ENCODE peak calls at places on chromosomes 3 and 15, in eight cellular contexts. One of them, this sample, is unnamed.

GRCh38 chr3:47347217-47347801 is 33.5 kb upstream of the PTPN23 start:
- ATAC-seq in heart right ventricle: no peak
- ATAC-seq in left cardiac atrium: peak; percentile 23
- ATAC-seq in CD8-positive, alpha-beta T cell: no peak
- ATAC-seq in Right ventricle myocardium inferior: peak; percentile 62
- ATAC-seq in aorta: no peak
- ATAC-seq in Panc1: no peak
- ATAC-seq in stimulated activated naive CD8-positive, alpha-beta T cell treated with anti-CD3 and anti-CD28 coated beads, Interleukin-15, amount 100 ng/mL, for 72 hours: no peak
- ATAC-seq in this sample: no peak

GRCh38 chr3:67037615-67038014 is 39.5 kb downstream of the KBTBD8 start:
- ATAC-seq in heart right ventricle: no peak
- ATAC-seq in left cardiac atrium: peak; percentile 57
- ATAC-seq in CD8-positive, alpha-beta T cell: no peak
- ATAC-seq in Right ventricle myocardium inferior: peak; percentile 54
- ATAC-seq in aorta: no peak
- ATAC-seq in Panc1: no peak
- ATAC-seq in stimulated activated naive CD8-positive, alpha-beta T cell treated with anti-CD3 and anti-CD28 coated beads, Interleukin-15, amount 100 ng/mL, for 72 hours: no peak
- ATAC-seq in this sample: no peak

GRCh38 chr3:122314467-122314866 is 10.6 kb upstream of the CSTA start:
- ATAC-seq in heart right ventricle: no peak
- ATAC-seq in left cardiac atrium: no peak
- ATAC-seq in CD8-positive, alpha-beta T cell: no peak
- ATAC-seq in Right ventricle myocardium inferior: no peak
- ATAC-seq in aorta: no peak
- ATAC-seq in Panc1: no peak
- ATAC-seq in stimulated activated naive CD8-positive, alpha-beta T cell treated with anti-CD3 and anti-CD28 coated beads, Interleukin-15, amount 100 ng/mL, for 72 hours: no peak
- ATAC-seq in this sample: no peak

GRCh38 chr15:60928210-60928609 is 300.9 kb downstream of the RORA start:
- ATAC-seq in heart right ventricle: no peak
- ATAC-seq in left cardiac atrium: no peak
- ATAC-seq in CD8-positive, alpha-beta T cell: no peak
- ATAC-seq in Right ventricle myocardium inferior: peak; percentile 19
- ATAC-seq in aorta: no peak
- ATAC-seq in Panc1: no peak
- ATAC-seq in stimulated activated naive CD8-positive, alpha-beta T cell treated with anti-CD3 and anti-CD28 coated beads, Interleukin-15, amount 100 ng/mL, for 72 hours: no peak
- ATAC-seq in this sample: no peak

GRCh38 chr3:30455840-30456239 is 150.6 kb upstream of the TGFBR2 start:
- ATAC-seq in heart right ventricle: peak; percentile 47
- ATAC-seq in left cardiac atrium: peak; percentile 72
- ATAC-seq in CD8-positive, alpha-beta T cell: no peak
- ATAC-seq in Right ventricle myocardium inferior: peak; percentile 55
- ATAC-seq in aorta: peak; percentile 88
- ATAC-seq in Panc1: no peak
- ATAC-seq in stimulated activated naive CD8-positive, alpha-beta T cell treated with anti-CD3 and anti-CD28 coated beads, Interleukin-15, amount 100 ng/mL, for 72 hours: no peak
- ATAC-seq in this sample: no peak

GRCh38 chr3:50572801-50573371 is 3.6 kb downstream of the HEMK1 start:
- ATAC-seq in heart right ventricle: no peak
- ATAC-seq in left cardiac atrium: no peak
- ATAC-seq in CD8-positive, alpha-beta T cell: no peak
- ATAC-seq in Right ventricle myocardium inferior: no peak
- ATAC-seq in aorta: no peak
- ATAC-seq in Panc1: no peak
- ATAC-seq in stimulated activated naive CD8-positive, alpha-beta T cell treated with anti-CD3 and anti-CD28 coated beads, Interleukin-15, amount 100 ng/mL, for 72 hours: peak; percentile 13
- ATAC-seq in this sample: peak; percentile 31

GRCh38 chr3:155282416-155283091 is 10.9 kb downstream of the STRIT1 start:
- ATAC-seq in heart right ventricle: no peak
- ATAC-seq in left cardiac atrium: no peak
- ATAC-seq in CD8-positive, alpha-beta T cell: no peak
- ATAC-seq in Right ventricle myocardium inferior: no peak
- ATAC-seq in aorta: no peak
- ATAC-seq in Panc1: no peak
- ATAC-seq in stimulated activated naive CD8-positive, alpha-beta T cell treated with anti-CD3 and anti-CD28 coated beads, Interleukin-15, amount 100 ng/mL, for 72 hours: no peak
- ATAC-seq in this sample: no peak

GRCh38 chr3:106342386-106342785 is 473.6 kb upstream of the CBLB start:
- ATAC-seq in heart right ventricle: no peak
- ATAC-seq in left cardiac atrium: no peak
- ATAC-seq in CD8-positive, alpha-beta T cell: no peak
- ATAC-seq in Right ventricle myocardium inferior: no peak
- ATAC-seq in aorta: no peak
- ATAC-seq in Panc1: no peak
- ATAC-seq in stimulated activated naive CD8-positive, alpha-beta T cell treated with anti-CD3 and anti-CD28 coated beads, Interleukin-15, amount 100 ng/mL, for 72 hours: no peak
- ATAC-seq in this sample: no peak

GRCh38 chr3:128585974-128586373 is 64.6 kb downstream of the RPN1 start:
- ATAC-seq in heart right ventricle: no peak
- ATAC-seq in left cardiac atrium: no peak
- ATAC-seq in CD8-positive, alpha-beta T cell: no peak
- ATAC-seq in Right ventricle myocardium inferior: no peak
- ATAC-seq in aorta: no peak
- ATAC-seq in Panc1: no peak
- ATAC-seq in stimulated activated naive CD8-positive, alpha-beta T cell treated with anti-CD3 and anti-CD28 coated beads, Interleukin-15, amount 100 ng/mL, for 72 hours: no peak
- ATAC-seq in this sample: no peak

GRCh38 chr15:29669823-29670222 is 152.4 kb downstream of the TJP1 start:
- ATAC-seq in heart right ventricle: no peak
- ATAC-seq in left cardiac atrium: no peak
- ATAC-seq in CD8-positive, alpha-beta T cell: no peak
- ATAC-seq in Right ventricle myocardium inferior: no peak
- ATAC-seq in aorta: no peak
- ATAC-seq in Panc1: no peak
- ATAC-seq in stimulated activated naive CD8-positive, alpha-beta T cell treated with anti-CD3 and anti-CD28 coated beads, Interleukin-15, amount 100 ng/mL, for 72 hours: no peak
- ATAC-seq in this sample: no peak

GRCh38 chr3:186042036-186042435 is 66.9 kb downstream of the ETV5 start:
- ATAC-seq in heart right ventricle: no peak
- ATAC-seq in left cardiac atrium: no peak
- ATAC-seq in CD8-positive, alpha-beta T cell: no peak
- ATAC-seq in Right ventricle myocardium inferior: no peak
- ATAC-seq in aorta: no peak
- ATAC-seq in Panc1: no peak
- ATAC-seq in stimulated activated naive CD8-positive, alpha-beta T cell treated with anti-CD3 and anti-CD28 coated beads, Interleukin-15, amount 100 ng/mL, for 72 hours: no peak
- ATAC-seq in this sample: no peak

GRCh38 chr3:61679103-61679502 is 117.7 kb downstream of the PTPRG start:
- ATAC-seq in heart right ventricle: no peak
- ATAC-seq in left cardiac atrium: no peak
- ATAC-seq in CD8-positive, alpha-beta T cell: no peak
- ATAC-seq in Right ventricle myocardium inferior: no peak
- ATAC-seq in aorta: no peak
- ATAC-seq in Panc1: no peak
- ATAC-seq in stimulated activated naive CD8-positive, alpha-beta T cell treated with anti-CD3 and anti-CD28 coated beads, Interleukin-15, amount 100 ng/mL, for 72 hours: no peak
- ATAC-seq in this sample: no peak

GRCh38 chr3:194148383-194148782 is 12.4 kb downstream of the HES1 start:
- ATAC-seq in heart right ventricle: no peak
- ATAC-seq in left cardiac atrium: no peak
- ATAC-seq in CD8-positive, alpha-beta T cell: no peak
- ATAC-seq in Right ventricle myocardium inferior: no peak
- ATAC-seq in aorta: no peak
- ATAC-seq in Panc1: peak; percentile 42
- ATAC-seq in stimulated activated naive CD8-positive, alpha-beta T cell treated with anti-CD3 and anti-CD28 coated beads, Interleukin-15, amount 100 ng/mL, for 72 hours: no peak
- ATAC-seq in this sample: no peak

GRCh38 chr3:99114565-99115291 is 213.2 kb upstream of the DCBLD2 start:
- ATAC-seq in heart right ventricle: no peak
- ATAC-seq in left cardiac atrium: no peak
- ATAC-seq in CD8-positive, alpha-beta T cell: no peak
- ATAC-seq in Right ventricle myocardium inferior: no peak
- ATAC-seq in aorta: peak; percentile 60
- ATAC-seq in Panc1: peak; percentile 70
- ATAC-seq in stimulated activated naive CD8-positive, alpha-beta T cell treated with anti-CD3 and anti-CD28 coated beads, Interleukin-15, amount 100 ng/mL, for 72 hours: peak; percentile 61
- ATAC-seq in this sample: no peak

GRCh38 chr3:40800343-40800742 is 275.6 kb downstream of the ZNF621 start:
- ATAC-seq in heart right ventricle: peak; percentile 94
- ATAC-seq in left cardiac atrium: peak; percentile 23
- ATAC-seq in CD8-positive, alpha-beta T cell: no peak
- ATAC-seq in Right ventricle myocardium inferior: peak; percentile 79
- ATAC-seq in aorta: peak; percentile 67
- ATAC-seq in Panc1: no peak
- ATAC-seq in stimulated activated naive CD8-positive, alpha-beta T cell treated with anti-CD3 and anti-CD28 coated beads, Interleukin-15, amount 100 ng/mL, for 72 hours: no peak
- ATAC-seq in this sample: no peak

GRCh38 chr3:111087924-111088469 is 16.4 kb downstream of the NECTIN3 start:
- ATAC-seq in heart right ventricle: no peak
- ATAC-seq in left cardiac atrium: peak; percentile 53
- ATAC-seq in CD8-positive, alpha-beta T cell: no peak
- ATAC-seq in Right ventricle myocardium inferior: peak; percentile 28
- ATAC-seq in aorta: no peak
- ATAC-seq in Panc1: no peak
- ATAC-seq in stimulated activated naive CD8-positive, alpha-beta T cell treated with anti-CD3 and anti-CD28 coated beads, Interleukin-15, amount 100 ng/mL, for 72 hours: no peak
- ATAC-seq in this sample: no peak

GRCh38 chr15:51849866-51850265 is 20.4 kb downstream of the TMOD3 start:
- ATAC-seq in heart right ventricle: no peak
- ATAC-seq in left cardiac atrium: no peak
- ATAC-seq in CD8-positive, alpha-beta T cell: no peak
- ATAC-seq in Right ventricle myocardium inferior: no peak
- ATAC-seq in aorta: no peak
- ATAC-seq in Panc1: no peak
- ATAC-seq in stimulated activated naive CD8-positive, alpha-beta T cell treated with anti-CD3 and anti-CD28 coated beads, Interleukin-15, amount 100 ng/mL, for 72 hours: no peak
- ATAC-seq in this sample: no peak

GRCh38 chr3:123021986-123022510 is 5.5 kb downstream of the SEMA5B start:
- ATAC-seq in heart right ventricle: no peak
- ATAC-seq in left cardiac atrium: no peak
- ATAC-seq in CD8-positive, alpha-beta T cell: no peak
- ATAC-seq in Right ventricle myocardium inferior: no peak
- ATAC-seq in aorta: no peak
- ATAC-seq in Panc1: no peak
- ATAC-seq in stimulated activated naive CD8-positive, alpha-beta T cell treated with anti-CD3 and anti-CD28 coated beads, Interleukin-15, amount 100 ng/mL, for 72 hours: no peak
- ATAC-seq in this sample: no peak

GRCh38 chr15:29534378-29534777 is 264.8 kb upstream of the NSMCE3 start:
- ATAC-seq in heart right ventricle: no peak
- ATAC-seq in left cardiac atrium: peak; percentile 25
- ATAC-seq in CD8-positive, alpha-beta T cell: no peak
- ATAC-seq in Right ventricle myocardium inferior: no peak
- ATAC-seq in aorta: no peak
- ATAC-seq in Panc1: no peak
- ATAC-seq in stimulated activated naive CD8-positive, alpha-beta T cell treated with anti-CD3 and anti-CD28 coated beads, Interleukin-15, amount 100 ng/mL, for 72 hours: no peak
- ATAC-seq in this sample: no peak

GRCh38 chr3:125019271-125019670 is 36.5 kb downstream of the HEG1 start:
- ATAC-seq in heart right ventricle: no peak
- ATAC-seq in left cardiac atrium: no peak
- ATAC-seq in CD8-positive, alpha-beta T cell: no peak
- ATAC-seq in Right ventricle myocardium inferior: no peak
- ATAC-seq in aorta: no peak
- ATAC-seq in Panc1: no peak
- ATAC-seq in stimulated activated naive CD8-positive, alpha-beta T cell treated with anti-CD3 and anti-CD28 coated beads, Interleukin-15, amount 100 ng/mL, for 72 hours: no peak
- ATAC-seq in this sample: peak; percentile 93

GRCh38 chr3:16419640-16420039 is 93.9 kb downstream of the RFTN1 start:
- ATAC-seq in heart right ventricle: peak; percentile 28
- ATAC-seq in left cardiac atrium: peak; percentile 12
- ATAC-seq in CD8-positive, alpha-beta T cell: no peak
- ATAC-seq in Right ventricle myocardium inferior: peak; percentile 29
- ATAC-seq in aorta: no peak
- ATAC-seq in Panc1: no peak
- ATAC-seq in stimulated activated naive CD8-positive, alpha-beta T cell treated with anti-CD3 and anti-CD28 coated beads, Interleukin-15, amount 100 ng/mL, for 72 hours: no peak
- ATAC-seq in this sample: no peak

GRCh38 chr15:60399931-60400330 is 2.1 kb upstream of the ANXA2 start:
- ATAC-seq in heart right ventricle: no peak
- ATAC-seq in left cardiac atrium: no peak
- ATAC-seq in CD8-positive, alpha-beta T cell: no peak
- ATAC-seq in Right ventricle myocardium inferior: no peak
- ATAC-seq in aorta: no peak
- ATAC-seq in Panc1: no peak
- ATAC-seq in stimulated activated naive CD8-positive, alpha-beta T cell treated with anti-CD3 and anti-CD28 coated beads, Interleukin-15, amount 100 ng/mL, for 72 hours: no peak
- ATAC-seq in this sample: no peak

GRCh38 chr15:101267320-101268104 is 9.8 kb downstream of the SELENOS start:
- ATAC-seq in heart right ventricle: peak; percentile 48
- ATAC-seq in left cardiac atrium: peak; percentile 62
- ATAC-seq in CD8-positive, alpha-beta T cell: no peak
- ATAC-seq in Right ventricle myocardium inferior: peak; percentile 63
- ATAC-seq in aorta: peak; percentile 83
- ATAC-seq in Panc1: peak; percentile 50
- ATAC-seq in stimulated activated naive CD8-positive, alpha-beta T cell treated with anti-CD3 and anti-CD28 coated beads, Interleukin-15, amount 100 ng/mL, for 72 hours: no peak
- ATAC-seq in this sample: no peak

GRCh38 chr3:113097821-113098516 is 107.2 kb downstream of the GTPBP8 start:
- ATAC-seq in heart right ventricle: no peak
- ATAC-seq in left cardiac atrium: no peak
- ATAC-seq in CD8-positive, alpha-beta T cell: no peak
- ATAC-seq in Right ventricle myocardium inferior: no peak
- ATAC-seq in aorta: no peak
- ATAC-seq in Panc1: no peak
- ATAC-seq in stimulated activated naive CD8-positive, alpha-beta T cell treated with anti-CD3 and anti-CD28 coated beads, Interleukin-15, amount 100 ng/mL, for 72 hours: no peak
- ATAC-seq in this sample: no peak

GRCh38 chr3:160170409-160171370 is 54.5 kb upstream of the C3orf80 start:
- ATAC-seq in heart right ventricle: no peak
- ATAC-seq in left cardiac atrium: no peak
- ATAC-seq in CD8-positive, alpha-beta T cell: no peak
- ATAC-seq in Right ventricle myocardium inferior: no peak
- ATAC-seq in aorta: no peak
- ATAC-seq in Panc1: no peak
- ATAC-seq in stimulated activated naive CD8-positive, alpha-beta T cell treated with anti-CD3 and anti-CD28 coated beads, Interleukin-15, amount 100 ng/mL, for 72 hours: no peak
- ATAC-seq in this sample: peak; percentile 14

GRCh38 chr3:52379610-52380009 is 63.5 kb downstream of the DNAH1 start:
- ATAC-seq in heart right ventricle: peak; percentile 17
- ATAC-seq in left cardiac atrium: peak; percentile 54
- ATAC-seq in CD8-positive, alpha-beta T cell: no peak
- ATAC-seq in Right ventricle myocardium inferior: no peak
- ATAC-seq in aorta: no peak
- ATAC-seq in Panc1: no peak
- ATAC-seq in stimulated activated naive CD8-positive, alpha-beta T cell treated with anti-CD3 and anti-CD28 coated beads, Interleukin-15, amount 100 ng/mL, for 72 hours: no peak
- ATAC-seq in this sample: no peak

This sample was measured in activated T-helper 17 cell treated with anti-CD3 and anti-CD28 coated beads, Interleukin-2, amount 50 U/mL, for 72 hours.